ENCODE peak calls at places on chromosomes 4 and X, in six cellular contexts. Y is tibial nerve, V is NCI-H1092, H is type B pancreatic cell, T is NCI-H1930, O is naive B cell. J is an unnamed sample.

GRCh38 chrX:123081766-123082165 is 102.3 kb upstream of the GRIA3 start:
- DNase-seq in Y (no peak), V (no peak), H (no peak), T (no peak), O (no peak), J (no peak)

GRCh38 chrX:142804085-142804484 is 221.6 kb upstream of the SPANXN4 start:
- DNase-seq in Y (no peak), V (no peak), H (no peak), T (no peak), O (no peak), J (no peak)

GRCh38 chrX:80335062-80335830 is 85.0 kb upstream of the TENT5D start:
- DNase-seq in Y (peak; percentile 8), V (no peak), H (no peak), T (peak; percentile 12), O (no peak), J (peak; percentile 86)

GRCh38 chr4:186191266-186192067 is at the start of gene CYP4V2:
- DNase-seq in Y (peak; percentile 60), V (peak; percentile 75), H (peak; percentile 80), T (peak; percentile 67), O (peak; percentile 88), J (peak; percentile 93)

GRCh38 chr4:121041307-121042090 is 30.8 kb downstream of the NDNF start:
- DNase-seq in Y (no peak), V (no peak), H (no peak), T (no peak), O (no peak), J (no peak)

GRCh38 chrX:155262970-155263754 is 1.1 kb downstream of the RAB39B start:
- DNase-seq in Y (no peak), V (no peak), H (no peak), T (no peak), O (peak; percentile 19), J (no peak)

GRCh38 chr4:96352051-96352517 is 512.2 kb downstream of the PDHA2 start:
- DNase-seq in Y (no peak), V (no peak), H (no peak), T (no peak), O (no peak), J (no peak)

GRCh38 chr4:153555730-153556440 is 89.7 kb downstream of the TMEM131L start:
- DNase-seq in Y (peak; percentile 55), V (no peak), H (no peak), T (no peak), O (no peak), J (no peak)

GRCh38 chr4:127783026-127783769 is 1.1 kb downstream of the HSPA4L start:
- DNase-seq in Y (peak; percentile 57), V (peak; percentile 10), H (no peak), T (no peak), O (no peak), J (no peak)

GRCh38 chr4:3112979-3113469 is 38.5 kb downstream of the HTT start:
- DNase-seq in Y (no peak), V (no peak), H (no peak), T (no peak), O (no peak), J (no peak)

GRCh38 chr4:7892212-7893019 is 47.2 kb downstream of the AFAP1 start:
- DNase-seq in Y (no peak), V (no peak), H (no peak), T (no peak), O (no peak), J (no peak)

GRCh38 chr4:123661080-123661737 is 264.6 kb downstream of the SPRY1 start:
- DNase-seq in Y (no peak), V (no peak), H (no peak), T (no peak), O (peak; percentile 7), J (no peak)

GRCh38 chr4:176791591-176792347 is 953 bp downstream of the VEGFC start:
- DNase-seq in Y (no peak), V (no peak), H (peak; percentile 68), T (no peak), O (no peak), J (no peak)

GRCh38 chr4:145061325-145061920 is 36.6 kb downstream of the ANAPC10 start:
- DNase-seq in Y (no peak), V (peak; percentile 16), H (no peak), T (peak; percentile 6), O (peak; percentile 16), J (no peak)

GRCh38 chr4:15436515-15436914 is 8.7 kb downstream of the C1QTNF7 start:
- DNase-seq in Y (peak; percentile 42), V (peak; percentile 22), H (no peak), T (no peak), O (no peak), J (no peak)

GRCh38 chr4:172978848-172979247 is 189.8 kb upstream of the GALNT7 start:
- DNase-seq in Y (no peak), V (no peak), H (no peak), T (no peak), O (no peak), J (no peak)

GRCh38 chr4:8393593-8394038 is 46.9 kb downstream of the ACOX3 start:
- DNase-seq in Y (peak; percentile 67), V (no peak), H (no peak), T (no peak), O (no peak), J (no peak)

GRCh38 chr4:169283114-169283509 is 12.4 kb upstream of the SH3RF1 start:
- DNase-seq in Y (no peak), V (no peak), H (no peak), T (no peak), O (no peak), J (no peak)

GRCh38 chrX:54178100-54178940 is 4.7 kb downstream of the FAM120C start:
- DNase-seq in Y (no peak), V (no peak), H (no peak), T (no peak), O (no peak), J (no peak)

GRCh38 chr4:76250962-76251361 is 559 bp upstream of the FAM47E start:
- DNase-seq in Y (no peak), V (no peak), H (no peak), T (no peak), O (no peak), J (no peak)

GRCh38 chr4:19254476-19254875 is 997.2 kb upstream of the SLIT2 start:
- DNase-seq in Y (no peak), V (peak; percentile 1), H (no peak), T (no peak), O (no peak), J (no peak)

GRCh38 chrX:39309721-39310152 is 508.5 kb downstream of the MID1IP1 start:
- DNase-seq in Y (peak; percentile 12), V (no peak), H (no peak), T (no peak), O (no peak), J (no peak)

GRCh38 chrX:22060451-22060940 is 28.4 kb downstream of the PHEX start:
- DNase-seq in Y (no peak), V (no peak), H (no peak), T (no peak), O (no peak), J (no peak)

GRCh38 chr4:8540072-8540471 is 40.1 kb upstream of the GPR78 start:
- DNase-seq in Y (no peak), V (no peak), H (no peak), T (no peak), O (no peak), J (peak; percentile 64)

GRCh38 chr4:152920768-152921167 is 15.4 kb upstream of the FHDC1 start:
- DNase-seq in Y (no peak), V (no peak), H (no peak), T (peak; percentile 18), O (no peak), J (no peak)

GRCh38 chrX:112826020-112826419 is 14.6 kb downstream of the AMOT start:
- DNase-seq in Y (no peak), V (no peak), H (no peak), T (no peak), O (no peak), J (no peak)

GRCh38 chrX:52140020-52140419 is 44.7 kb upstream of the MAGED4 start:
- DNase-seq in Y (no peak), V (no peak), H (no peak), T (no peak), O (no peak), J (no peak)

GRCh38 chr4:13912966-13913365 is 285.4 kb upstream of the BOD1L1 start:
- DNase-seq in Y (no peak), V (no peak), H (no peak), T (no peak), O (no peak), J (no peak)

GRCh38 chr4:57501715-57502114 is 391.5 kb upstream of the IGFBP7 start:
- DNase-seq in Y (no peak), V (no peak), H (no peak), T (no peak), O (no peak), J (no peak)

GRCh38 chrX:48761674-48762471 is at the start of gene GLOD5:
- DNase-seq in Y (no peak), V (peak; percentile 45), H (peak; percentile 71), T (peak; percentile 1), O (no peak), J (no peak)

GRCh38 chr4:181998588-181998987 is 244.6 kb upstream of the TENM3 start:
- DNase-seq in Y (no peak), V (no peak), H (no peak), T (no peak), O (no peak), J (no peak)

GRCh38 chr4:165398570-165398969 is 19.8 kb downstream of the CPE start:
- DNase-seq in Y (no peak), V (peak; percentile 97), H (no peak), T (peak; percentile 14), O (no peak), J (no peak)

GRCh38 chr4:98653890-98654867 is 4.2 kb downstream of the TSPAN5 start:
- DNase-seq in Y (no peak), V (no peak), H (no peak), T (no peak), O (no peak), J (no peak)

GRCh38 chr4:153451931-153452660 is 14.1 kb upstream of the TMEM131L start:
- DNase-seq in Y (no peak), V (no peak), H (no peak), T (no peak), O (no peak), J (no peak)

GRCh38 chr4:7823416-7823824 is 116.2 kb downstream of the AFAP1 start:
- DNase-seq in Y (peak; percentile 57), V (no peak), H (no peak), T (no peak), O (no peak), J (no peak)

J was measured in mesenteric fat pad.